ENCODE peak calls at places on chromosomes 13 and 19, in eight cellular contexts. One of them, this sample, is unnamed.

GRCh38 chr19:46585539-46585938 is 15.6 kb upstream of the CALM3 start:
- DNase-seq in HepG2: no peak
- DNase-seq in adrenal gland: no peak
- DNase-seq in epithelial cell of prostate: no peak
- DNase-seq in dorsolateral prefrontal cortex: no peak
- DNase-seq in heart right ventricle: no peak
- DNase-seq in colonic mucosa: no peak
- DNase-seq in cardiac muscle cell: no peak
- DNase-seq in this sample: no peak

GRCh38 chr13:66492479-66492878 is 737.7 kb downstream of the PCDH9 start:
- DNase-seq in HepG2: peak
- DNase-seq in adrenal gland: no peak
- DNase-seq in epithelial cell of prostate: no peak
- DNase-seq in dorsolateral prefrontal cortex: no peak
- DNase-seq in heart right ventricle: no peak
- DNase-seq in colonic mucosa: no peak
- DNase-seq in cardiac muscle cell: peak
- DNase-seq in this sample: peak

GRCh38 chr19:56348289-56348877 is 33.7 kb upstream of the ZSCAN5A start:
- DNase-seq in HepG2: no peak
- DNase-seq in adrenal gland: no peak
- DNase-seq in epithelial cell of prostate: no peak
- DNase-seq in dorsolateral prefrontal cortex: no peak
- DNase-seq in heart right ventricle: no peak
- DNase-seq in colonic mucosa: no peak
- DNase-seq in cardiac muscle cell: no peak
- DNase-seq in this sample: no peak

GRCh38 chr19:29724102-29724641 is 9.1 kb upstream of the C19orf12 start:
- DNase-seq in HepG2: no peak
- DNase-seq in adrenal gland: no peak
- DNase-seq in epithelial cell of prostate: no peak
- DNase-seq in dorsolateral prefrontal cortex: peak
- DNase-seq in heart right ventricle: no peak
- DNase-seq in colonic mucosa: no peak
- DNase-seq in cardiac muscle cell: peak
- DNase-seq in this sample: peak

GRCh38 chr13:74026753-74027152 is 107.5 kb downstream of the KLF12 start:
- DNase-seq in HepG2: no peak
- DNase-seq in adrenal gland: no peak
- DNase-seq in epithelial cell of prostate: no peak
- DNase-seq in dorsolateral prefrontal cortex: no peak
- DNase-seq in heart right ventricle: no peak
- DNase-seq in colonic mucosa: peak
- DNase-seq in cardiac muscle cell: peak
- DNase-seq in this sample: peak

GRCh38 chr13:98348476-98348875 is 171.4 kb upstream of the RNF113B start:
- DNase-seq in HepG2: no peak
- DNase-seq in adrenal gland: no peak
- DNase-seq in epithelial cell of prostate: no peak
- DNase-seq in dorsolateral prefrontal cortex: no peak
- DNase-seq in heart right ventricle: no peak
- DNase-seq in colonic mucosa: no peak
- DNase-seq in cardiac muscle cell: no peak
- DNase-seq in this sample: no peak

GRCh38 chr19:46015961-46016425 is 6.9 kb downstream of the PGLYRP1 start:
- DNase-seq in HepG2: no peak
- DNase-seq in adrenal gland: no peak
- DNase-seq in epithelial cell of prostate: no peak
- DNase-seq in dorsolateral prefrontal cortex: no peak
- DNase-seq in heart right ventricle: no peak
- DNase-seq in colonic mucosa: no peak
- DNase-seq in cardiac muscle cell: peak
- DNase-seq in this sample: no peak

GRCh38 chr13:80363890-80364503 is 23.1 kb upstream of the SPRY2 start:
- DNase-seq in HepG2: peak
- DNase-seq in adrenal gland: no peak
- DNase-seq in epithelial cell of prostate: no peak
- DNase-seq in dorsolateral prefrontal cortex: no peak
- DNase-seq in heart right ventricle: no peak
- DNase-seq in colonic mucosa: no peak
- DNase-seq in cardiac muscle cell: no peak
- DNase-seq in this sample: no peak

GRCh38 chr19:27738569-27739193 is 1474.3 kb downstream of the UQCRFS1 start:
- DNase-seq in HepG2: no peak
- DNase-seq in adrenal gland: no peak
- DNase-seq in epithelial cell of prostate: no peak
- DNase-seq in dorsolateral prefrontal cortex: no peak
- DNase-seq in heart right ventricle: no peak
- DNase-seq in colonic mucosa: peak
- DNase-seq in cardiac muscle cell: no peak
- DNase-seq in this sample: no peak

GRCh38 chr13:76792680-76793334 is 93.4 kb downstream of the KCTD12 start:
- DNase-seq in HepG2: no peak
- DNase-seq in adrenal gland: peak
- DNase-seq in epithelial cell of prostate: no peak
- DNase-seq in dorsolateral prefrontal cortex: no peak
- DNase-seq in heart right ventricle: peak
- DNase-seq in colonic mucosa: peak
- DNase-seq in cardiac muscle cell: no peak
- DNase-seq in this sample: no peak

GRCh38 chr19:31821346-31821745 is 472.1 kb upstream of the TSHZ3 start:
- DNase-seq in HepG2: no peak
- DNase-seq in adrenal gland: no peak
- DNase-seq in epithelial cell of prostate: no peak
- DNase-seq in dorsolateral prefrontal cortex: no peak
- DNase-seq in heart right ventricle: no peak
- DNase-seq in colonic mucosa: no peak
- DNase-seq in cardiac muscle cell: no peak
- DNase-seq in this sample: no peak

GRCh38 chr13:51235756-51236564 is 13.8 kb downstream of the FAM124A start:
- DNase-seq in HepG2: no peak
- DNase-seq in adrenal gland: no peak
- DNase-seq in epithelial cell of prostate: no peak
- DNase-seq in dorsolateral prefrontal cortex: no peak
- DNase-seq in heart right ventricle: no peak
- DNase-seq in colonic mucosa: no peak
- DNase-seq in cardiac muscle cell: no peak
- DNase-seq in this sample: no peak

GRCh38 chr19:1841209-1841924 is 6.9 kb downstream of the REXO1 start:
- DNase-seq in HepG2: no peak
- DNase-seq in adrenal gland: no peak
- DNase-seq in epithelial cell of prostate: no peak
- DNase-seq in dorsolateral prefrontal cortex: no peak
- DNase-seq in heart right ventricle: no peak
- DNase-seq in colonic mucosa: no peak
- DNase-seq in cardiac muscle cell: no peak
- DNase-seq in this sample: no peak
- H3K27ac ChIP-seq in HepG2: peak
- H3K27ac ChIP-seq in adrenal gland: no peak
- H3K27ac ChIP-seq in epithelial cell of prostate: no peak
- H3K27ac ChIP-seq in dorsolateral prefrontal cortex: no peak
- H3K27ac ChIP-seq in heart right ventricle: no peak
- H3K27ac ChIP-seq in colonic mucosa: peak
- H3K27ac ChIP-seq in cardiac muscle cell: peak
- H3K27ac ChIP-seq in this sample: no peak

GRCh38 chr13:101624981-101625380 is 172.5 kb downstream of the ITGBL1 start:
- DNase-seq in HepG2: no peak
- DNase-seq in adrenal gland: no peak
- DNase-seq in epithelial cell of prostate: no peak
- DNase-seq in dorsolateral prefrontal cortex: no peak
- DNase-seq in heart right ventricle: no peak
- DNase-seq in colonic mucosa: no peak
- DNase-seq in cardiac muscle cell: no peak
- DNase-seq in this sample: no peak
- H3K27ac ChIP-seq in HepG2: no peak
- H3K27ac ChIP-seq in adrenal gland: no peak
- H3K27ac ChIP-seq in epithelial cell of prostate: no peak
- H3K27ac ChIP-seq in dorsolateral prefrontal cortex: no peak
- H3K27ac ChIP-seq in heart right ventricle: no peak
- H3K27ac ChIP-seq in colonic mucosa: peak
- H3K27ac ChIP-seq in cardiac muscle cell: no peak
- H3K27ac ChIP-seq in this sample: no peak

GRCh38 chr19:11181488-11181887 is 15.9 kb downstream of the KANK2 start:
- DNase-seq in HepG2: no peak
- DNase-seq in adrenal gland: no peak
- DNase-seq in epithelial cell of prostate: no peak
- DNase-seq in dorsolateral prefrontal cortex: no peak
- DNase-seq in heart right ventricle: no peak
- DNase-seq in colonic mucosa: no peak
- DNase-seq in cardiac muscle cell: no peak
- DNase-seq in this sample: no peak
- H3K27ac ChIP-seq in HepG2: no peak
- H3K27ac ChIP-seq in adrenal gland: no peak
- H3K27ac ChIP-seq in epithelial cell of prostate: no peak
- H3K27ac ChIP-seq in dorsolateral prefrontal cortex: no peak
- H3K27ac ChIP-seq in heart right ventricle: no peak
- H3K27ac ChIP-seq in colonic mucosa: no peak
- H3K27ac ChIP-seq in cardiac muscle cell: no peak
- H3K27ac ChIP-seq in this sample: no peak

DNA sequence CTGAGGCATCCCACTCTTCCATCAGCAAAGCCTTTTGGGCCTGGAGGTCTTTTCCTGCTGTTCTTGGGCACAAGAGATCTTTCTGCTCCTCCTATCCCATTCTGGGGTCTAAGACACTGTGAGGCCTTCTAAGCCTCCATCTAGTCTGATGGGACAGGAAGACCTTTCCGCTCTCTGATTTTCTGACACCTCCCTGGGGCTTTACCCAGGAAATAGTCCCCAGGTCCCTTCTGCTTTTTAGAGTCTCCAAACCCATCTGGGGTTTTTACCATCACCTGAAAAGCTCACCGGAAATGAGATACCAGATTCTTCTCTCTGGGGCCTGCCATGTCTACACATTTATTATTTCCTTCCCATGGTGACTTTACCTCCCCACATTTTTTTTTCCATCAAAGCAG is 21.1 kb downstream of the CLEC17A start:
- DNase-seq in HepG2: no peak
- DNase-seq in adrenal gland: no peak
- DNase-seq in epithelial cell of prostate: no peak
- DNase-seq in dorsolateral prefrontal cortex: no peak
- DNase-seq in heart right ventricle: no peak
- DNase-seq in colonic mucosa: no peak
- DNase-seq in cardiac muscle cell: no peak
- DNase-seq in this sample: no peak
- H3K27ac ChIP-seq in HepG2: no peak
- H3K27ac ChIP-seq in adrenal gland: no peak
- H3K27ac ChIP-seq in epithelial cell of prostate: no peak
- H3K27ac ChIP-seq in dorsolateral prefrontal cortex: no peak
- H3K27ac ChIP-seq in heart right ventricle: no peak
- H3K27ac ChIP-seq in colonic mucosa: no peak
- H3K27ac ChIP-seq in cardiac muscle cell: no peak
- H3K27ac ChIP-seq in this sample: no peak